ENCODE peak calls at places on chromosomes 12 and 14, in four cellular contexts. U is H1, V is mesenchymal stem cell, R is IMR-90. Z is an unnamed sample.

GRCh38 chr12:42213954-42214426 is 24.1 kb downstream of the YAF2 start:
- DNase-seq in U (no peak), V (peak), R (peak), Z (no peak)

GRCh38 chr12:117441751-117442150 is 80.3 kb upstream of the NOS1 start:
- DNase-seq in U (no peak), V (no peak), R (no peak), Z (no peak)

GRCh38 chr12:32201996-32202395 is 95.3 kb downstream of the BICD1 start:
- DNase-seq in U (no peak), V (no peak), R (no peak), Z (no peak)

GRCh38 chr14:24293525-24293924 is 6.1 kb downstream of the DHRS1 start:
- DNase-seq in U (no peak), V (no peak), R (no peak), Z (no peak)

GRCh38 chr14:77761205-77761931 is 412 bp upstream of the SNW1 start:
- DNase-seq in U (no peak), V (peak), R (peak), Z (no peak)

GRCh38 chr12:47545938-47546609 is 159.8 kb downstream of the RPAP3 start:
- DNase-seq in U (no peak), V (no peak), R (no peak), Z (no peak)

GRCh38 chr12:27207626-27208413 is 36.3 kb upstream of the STK38L start:
- DNase-seq in U (no peak), V (no peak), R (peak), Z (no peak)

GRCh38 chr12:129886541-129886940 is 17.3 kb downstream of the TMEM132D start:
- DNase-seq in U (no peak), V (no peak), R (no peak), Z (no peak)

GRCh38 chr12:129190827-129191226 is 337.5 kb downstream of the GLT1D1 start:
- DNase-seq in U (peak), V (no peak), R (no peak), Z (no peak)

GRCh38 chr14:34874386-34875030 is 652 bp downstream of the BAZ1A start:
- DNase-seq in U (no peak), V (peak), R (peak), Z (peak)

GRCh38 chr14:76541594-76542219 is 165.8 kb downstream of the ESRRB start:
- DNase-seq in U (no peak), V (no peak), R (no peak), Z (no peak)

GRCh38 chr14:105419055-105419304 is 647 bp upstream of the MTA1 start:
- DNase-seq in U (no peak), V (no peak), R (no peak), Z (no peak)

GRCh38 chr14:105418269-105419054 is 1.2 kb upstream of the MTA1 start:
- DNase-seq in U (no peak), V (no peak), R (no peak), Z (no peak)

GRCh38 chr14:105420976-105421674 is 1.5 kb downstream of the MTA1 start:
- DNase-seq in U (no peak), V (no peak), R (no peak), Z (no peak)

GRCh38 chr14:105420141-105420975 is 731 bp downstream of the MTA1 start:
- DNase-seq in U (no peak), V (no peak), R (no peak), Z (no peak)

DNA sequence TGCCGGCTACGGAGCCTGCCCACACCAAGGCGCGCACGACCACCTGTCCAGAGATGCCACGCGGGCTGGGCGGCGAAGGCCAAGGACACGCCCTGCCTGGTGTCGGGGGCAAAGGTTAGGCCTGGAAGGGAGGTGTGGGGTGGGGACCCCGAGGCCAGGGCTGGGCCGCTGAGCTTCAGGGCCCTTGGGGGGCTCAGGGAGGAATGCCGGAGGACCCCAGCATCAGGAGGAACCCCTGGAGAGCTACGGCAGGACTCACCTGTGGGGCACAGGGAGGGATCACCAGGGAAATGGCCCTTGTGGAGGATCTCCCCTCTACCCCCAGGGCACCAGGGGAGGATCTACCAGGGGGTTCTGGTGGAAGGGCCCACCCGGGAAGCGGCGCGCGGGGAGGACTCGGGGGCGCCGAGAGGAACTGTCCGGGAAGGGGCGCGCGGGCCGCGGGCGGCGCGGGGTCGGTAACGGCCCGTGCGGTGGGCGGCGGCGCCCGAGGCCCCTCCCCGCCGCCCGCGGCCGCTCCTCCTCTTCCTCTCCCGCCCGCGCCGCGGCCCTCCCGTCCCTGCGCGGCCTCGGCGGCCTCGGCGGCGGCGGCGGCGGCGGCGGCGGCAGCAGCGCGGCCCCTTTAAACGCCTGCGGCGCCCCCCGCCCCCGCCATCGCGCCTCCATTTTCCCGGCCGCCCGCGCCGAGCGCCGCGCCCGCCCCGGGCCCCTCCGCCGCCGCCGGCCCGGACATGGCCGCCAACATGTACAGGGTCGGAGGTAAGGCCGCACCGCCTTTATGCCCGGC is at the start of gene MTA1:
- DNase-seq in U (no peak), V (peak), R (peak), Z (peak)
- H2BK5ac ChIP-seq in U (peak), V (no peak), R (peak), Z (peak)

DNA sequence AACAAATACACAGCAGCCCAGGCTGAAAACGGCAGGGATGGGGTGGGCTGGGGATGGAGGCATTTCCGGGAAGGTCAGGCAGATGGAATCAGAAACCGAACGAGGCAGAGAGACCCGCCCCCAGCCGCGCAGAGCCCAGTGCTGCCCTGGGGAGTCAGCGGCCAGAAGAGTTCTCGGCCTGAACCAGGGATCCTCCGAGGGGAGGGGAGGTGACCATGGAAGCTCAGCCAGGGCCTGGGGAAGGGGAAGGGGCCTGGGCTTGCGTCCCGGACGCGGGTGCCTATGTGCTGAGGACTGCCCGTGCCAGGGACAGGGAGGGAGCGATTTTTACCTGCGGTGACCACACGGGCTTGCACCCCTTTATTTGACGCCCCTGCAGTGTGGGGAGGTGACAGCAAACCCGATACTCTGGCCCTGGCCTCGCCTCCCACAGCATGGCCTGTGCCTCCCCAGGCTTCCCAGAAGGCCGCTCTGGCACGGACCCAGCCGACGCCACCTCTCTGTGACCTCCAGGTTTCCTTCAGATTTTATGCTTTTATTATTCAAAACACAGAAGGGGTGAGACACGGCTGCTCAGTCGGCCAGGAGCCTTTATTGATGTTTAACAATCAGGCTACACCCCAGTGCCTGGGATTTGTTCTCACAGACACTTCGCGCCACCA is 7.7 kb downstream of the LRCOL1 start:
- DNase-seq in U (no peak), V (no peak), R (no peak), Z (no peak)
- H3K4me2 ChIP-seq in U (no peak), V (no peak), R (no peak), Z (no peak)

GRCh38 chr12:62601765-62602444 is 135.3 kb downstream of the MON2 start:
- DNase-seq in U (no peak), V (no peak), R (no peak), Z (no peak)

GRCh38 chr12:62604373-62604772 is 137.7 kb downstream of the MON2 start:
- DNase-seq in U (no peak), V (no peak), R (no peak), Z (no peak)

GRCh38 chr12:62602445-62603060 is 135.9 kb downstream of the MON2 start:
- DNase-seq in U (peak), V (peak), R (peak), Z (peak)

GRCh38 chr12:62603811-62604098 is 137.1 kb downstream of the MON2 start:
- DNase-seq in U (no peak), V (no peak), R (no peak), Z (no peak)

GRCh38 chr12:62603061-62603810 is 136.6 kb downstream of the MON2 start:
- DNase-seq in U (peak), V (peak), R (peak), Z (peak)
- H2BK5ac ChIP-seq in U (peak), V (peak), R (peak), Z (peak)

GRCh38 chr14:94665544-94665943 is 53.4 kb downstream of the SERPINA3 start:
- DNase-seq in U (no peak), V (no peak), R (no peak), Z (no peak)

GRCh38 chr14:94659953-94660946 is 48.1 kb downstream of the SERPINA3 start:
- DNase-seq in U (no peak), V (no peak), R (no peak), Z (no peak)

GRCh38 chr14:94663965-94664704 is 51.9 kb downstream of the SERPINA3 start:
- DNase-seq in U (no peak), V (no peak), R (no peak), Z (no peak)

GRCh38 chr14:94670692-94671285 is 58.6 kb downstream of the SERPINA3 start:
- DNase-seq in U (no peak), V (no peak), R (no peak), Z (no peak)

DNA sequence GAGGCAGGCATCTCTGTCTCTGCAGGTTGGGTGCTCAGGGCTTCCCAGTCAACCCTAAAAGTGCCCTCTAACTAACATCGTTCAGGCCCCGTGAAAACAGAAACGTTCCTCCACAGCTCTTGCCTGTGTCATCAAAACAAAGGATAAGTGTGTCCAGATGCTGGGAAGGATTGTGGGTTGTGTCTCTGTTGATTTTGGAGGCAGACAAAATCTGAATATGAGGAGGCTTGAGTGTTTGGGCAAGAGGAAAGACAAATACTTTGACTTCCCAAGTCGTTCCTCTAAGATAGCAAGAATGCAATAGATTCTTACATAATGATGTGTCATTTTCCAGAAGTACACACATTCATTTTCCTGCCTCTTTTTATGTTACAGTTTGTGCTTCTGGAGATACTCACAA is 52.9 kb downstream of the SERPINA3 start:
- DNase-seq in U (no peak), V (no peak), R (peak), Z (no peak)
- H3K4me2 ChIP-seq in U (no peak), V (no peak), R (peak), Z (no peak)

GRCh38 chr14:74492413-74493342 is at the start of gene NPC2:
- DNase-seq in U (no peak), V (peak), R (no peak), Z (no peak)

GRCh38 chr14:74491952-74492351 is 1.2 kb downstream of the NPC2 start:
- DNase-seq in U (no peak), V (peak), R (peak), Z (no peak)

GRCh38 chr14:74495356-74495755 is 1.8 kb downstream of the ISCA2 start:
- DNase-seq in U (no peak), V (peak), R (no peak), Z (no peak)

GRCh38 chr14:74488788-74489397 is 4.2 kb downstream of the NPC2 start:
- DNase-seq in U (no peak), V (peak), R (peak), Z (no peak)

GRCh38 chr14:74493343-74494261 is at the start of gene ISCA2:
- DNase-seq in U (peak), V (peak), R (peak), Z (peak)
- H2BK5ac ChIP-seq in U (peak), V (peak), R (peak), Z (peak)

GRCh38 chr12:57216931-57217871 is 607 bp downstream of the NXPH4 start:
- DNase-seq in U (no peak), V (no peak), R (no peak), Z (no peak)
- H3K4me2 ChIP-seq in U (peak), V (peak), R (peak), Z (peak)

Z was measured in neuronal stem cell.